ENCODE peak calls at places on chromosomes 12 and 14, in four cellular contexts. G is IMR-90; E is AG04450; J is CD8-positive, alpha-beta memory T cell. O is an unnamed sample.

GRCh38 chr12:64407342-64408223 is 3.4 kb downstream of the XPOT start:
- DNase-seq in G (no peak), J (no peak), E (no peak), O (no peak)

GRCh38 chr12:113647048-113647447 is 175.4 kb upstream of the LHX5 start:
- DNase-seq in G (no peak), E (no peak), J (no peak), O (no peak)

GRCh38 chr12:100953217-100953616 is 158.6 kb downstream of the ANO4 start:
- DNase-seq in E (no peak), G (peak), J (no peak), O (no peak)

GRCh38 chr12:117169548-117169947 is 20.7 kb downstream of the FBXO21 start:
- DNase-seq in E (no peak), J (no peak), G (no peak), O (no peak)

GRCh38 chr14:39318574-39318973 is 84.9 kb downstream of the MIA2 start:
- DNase-seq in G (peak), E (no peak), J (no peak), O (no peak)

GRCh38 chr14:61933021-61933420 is 170.8 kb downstream of the SNAPC1 start:
- DNase-seq in J (no peak), G (no peak), E (no peak), O (no peak)

GRCh38 chr12:45122776-45123380 is 72.0 kb upstream of the DBX2 start:
- DNase-seq in G (peak), J (no peak), E (no peak), O (peak)

GRCh38 chr14:72809063-72809462 is 84.8 kb downstream of the DPF3 start:
- DNase-seq in E (no peak), J (no peak), G (no peak), O (no peak)

GRCh38 chr14:95299271-95299670 is 20.4 kb downstream of the CLMN start:
- DNase-seq in E (no peak), J (no peak), G (no peak), O (no peak)

GRCh38 chr12:114500775-114501473 is 95.0 kb upstream of the TBX5 start:
- DNase-seq in J (no peak), G (no peak), E (no peak), O (no peak)

GRCh38 chr12:6851921-6852650 is at the start of gene USP5:
- DNase-seq in E (peak), J (peak), G (peak), O (peak)

GRCh38 chr12:6853626-6854025 is 1.7 kb downstream of the USP5 start:
- DNase-seq in E (no peak), G (no peak), J (no peak), O (no peak)

GRCh38 chr12:6855322-6855721 is 3.4 kb downstream of the USP5 start:
- DNase-seq in J (no peak), G (no peak), E (no peak), O (no peak)

GRCh38 chr12:6852651-6853354 is 853 bp downstream of the USP5 start:
- DNase-seq in E (no peak), G (peak), J (peak), O (no peak)

DNA sequence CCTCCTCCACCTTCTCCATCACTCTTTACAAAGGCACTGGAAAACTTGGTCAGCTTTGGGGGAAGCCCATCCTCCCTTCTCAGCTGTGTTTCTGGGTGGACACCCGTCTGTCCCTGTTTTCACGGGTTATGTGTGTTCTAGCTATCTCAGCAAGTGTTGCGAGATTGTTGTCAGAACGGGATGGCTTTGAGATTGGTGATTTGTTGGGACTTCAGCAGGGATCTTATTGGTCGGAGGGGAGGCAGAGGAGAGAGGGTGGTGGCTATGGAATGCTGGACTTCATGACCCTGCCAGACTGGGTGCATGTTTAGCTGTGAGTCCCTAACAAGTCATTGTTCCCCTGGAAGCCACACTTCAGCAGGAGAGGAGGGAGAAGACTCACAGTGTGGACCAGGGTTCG is 2.1 kb downstream of the USP5 start:
- DNase-seq in G (no peak), E (no peak), J (no peak), O (no peak)
- H3K4me3 ChIP-seq in G (no peak), E (no peak), J (no peak), O (no peak)

GRCh38 chr12:46435625-46436024 is 63.1 kb upstream of the SLC38A2 start:
- DNase-seq in J (no peak), E (no peak), G (no peak), O (no peak)
- H3K4me3 ChIP-seq in J (no peak), E (no peak), G (no peak), O (no peak)

GRCh38 chr12:125114365-125115141 is 49.3 kb downstream of the AACS start:
- DNase-seq in G (no peak), E (no peak), J (no peak), O (no peak)

GRCh38 chr12:125111403-125111802 is 46.2 kb downstream of the AACS start:
- DNase-seq in E (no peak), J (no peak), G (peak), O (no peak)

GRCh38 chr12:125113263-125113662 is 48.0 kb downstream of the AACS start:
- DNase-seq in E (no peak), G (no peak), J (no peak), O (no peak)

GRCh38 chr12:125113800-125114199 is 48.6 kb downstream of the AACS start:
- DNase-seq in J (no peak), E (no peak), G (no peak), O (no peak)

GRCh38 chr12:125110641-125111360 is 45.6 kb downstream of the AACS start:
- DNase-seq in G (peak), J (no peak), E (peak), O (no peak)
- H3K4me3 ChIP-seq in G (no peak), J (no peak), E (no peak), O (no peak)

GRCh38 chr12:111626230-111626629 is 27.1 kb upstream of the ATXN2 start:
- DNase-seq in G (no peak), E (no peak), J (no peak), O (no peak)

GRCh38 chr12:111624540-111624939 is 25.4 kb upstream of the ATXN2 start:
- DNase-seq in E (no peak), J (no peak), G (no peak), O (no peak)

GRCh38 chr12:111628505-111629260 is 29.6 kb upstream of the ATXN2 start:
- DNase-seq in G (no peak), J (no peak), E (no peak), O (no peak)
- H3K4me3 ChIP-seq in G (no peak), J (no peak), E (no peak), O (no peak)

GRCh38 chr14:77088645-77089044 is 9.4 kb upstream of the CIPC start:
- DNase-seq in G (no peak), J (no peak), E (no peak), O (no peak)
- H3K4me3 ChIP-seq in G (no peak), J (no peak), E (no peak), O (no peak)